ENCODE peak calls at places on chromosomes 4 and X, in eight cellular contexts. I is AG09319, S is SJCRH30, N is NCI-H510A, O is nephron progenitor cell, H is AG09309, Z is sciatic nerve, U is gastrocnemius medialis. T is an unnamed sample.

GRCh38 chr4:55004831-55005230 is 120.6 kb downstream of the KDR start:
- DNase-seq in I (no peak), S (peak), N (no peak), O (no peak), H (no peak), Z (peak), U (peak), T (no peak)

GRCh38 chr4:99610605-99611172 is 36.1 kb downstream of the MTTP start:
- DNase-seq in I (no peak), S (no peak), N (no peak), O (no peak), H (no peak), Z (no peak), U (no peak), T (no peak)

GRCh38 chr4:45931151-45931550 is 192.7 kb downstream of the GABRG1 start:
- DNase-seq in I (no peak), S (no peak), N (no peak), O (no peak), H (no peak), Z (no peak), U (no peak), T (no peak)

GRCh38 chr4:168877779-168878491 is 132.1 kb downstream of the CBR4 start:
- DNase-seq in I (no peak), S (no peak), N (peak), O (peak), H (no peak), Z (peak), U (peak), T (no peak)

GRCh38 chrX:111100191-111100590 is 4.2 kb downstream of the PAK3 start:
- DNase-seq in I (no peak), S (peak), N (no peak), O (peak), H (no peak), Z (no peak), U (no peak), T (peak)

GRCh38 chr4:71692963-71693362 is 90.9 kb downstream of the GC start:
- DNase-seq in I (no peak), S (no peak), N (no peak), O (no peak), H (no peak), Z (no peak), U (no peak), T (no peak)

GRCh38 chr4:91447168-91447567 is 856.6 kb upstream of the GRID2 start:
- DNase-seq in I (no peak), S (no peak), N (no peak), O (no peak), H (no peak), Z (no peak), U (no peak), T (no peak)

GRCh38 chr4:116122131-116122530 is 963.2 kb downstream of the TRAM1L1 start:
- DNase-seq in I (no peak), S (no peak), N (no peak), O (no peak), H (no peak), Z (no peak), U (no peak), T (no peak)

GRCh38 chr4:70197842-70198241 is 2.3 kb downstream of the ODAM start:
- DNase-seq in I (no peak), S (no peak), N (no peak), O (peak), H (no peak), Z (no peak), U (no peak), T (no peak)

GRCh38 chrX:111041018-111041462 is 55.0 kb upstream of the PAK3 start:
- DNase-seq in I (peak), S (peak), N (no peak), O (no peak), H (peak), Z (no peak), U (no peak), T (peak)

GRCh38 chr4:2081540-2081939 is 22.4 kb downstream of the NAT8L start:
- DNase-seq in I (no peak), S (no peak), N (no peak), O (no peak), H (no peak), Z (peak), U (peak), T (no peak)

GRCh38 chr4:43410636-43411035 is 518.1 kb downstream of the GRXCR1 start:
- DNase-seq in I (no peak), S (no peak), N (no peak), O (no peak), H (no peak), Z (no peak), U (no peak), T (no peak)

GRCh38 chr4:48008021-48008596 is 8.4 kb downstream of the CNGA1 start:
- DNase-seq in I (no peak), S (peak), N (no peak), O (no peak), H (no peak), Z (no peak), U (no peak), T (no peak)

GRCh38 chrX:14798805-14799397 is 74.0 kb downstream of the FANCB start:
- DNase-seq in I (no peak), S (no peak), N (no peak), O (no peak), H (no peak), Z (no peak), U (no peak), T (no peak)

GRCh38 chr4:185238750-185239149 is 29.4 kb downstream of the SNX25 start:
- DNase-seq in I (no peak), S (peak), N (no peak), O (no peak), H (no peak), Z (no peak), U (no peak), T (no peak)

GRCh38 chr4:3614731-3614980 is 82.4 kb upstream of the LRPAP1 start:
- DNase-seq in I (no peak), S (no peak), N (no peak), O (no peak), H (no peak), Z (no peak), U (no peak), T (no peak)

GRCh38 chr4:176538217-176538925 is 218.6 kb downstream of the SPCS3 start:
- DNase-seq in I (peak), S (no peak), N (no peak), O (no peak), H (peak), Z (no peak), U (no peak), T (peak)

GRCh38 chr4:155964016-155964891 is 10.6 kb upstream of the CTSO start:
- DNase-seq in I (no peak), S (no peak), N (no peak), O (no peak), H (no peak), Z (no peak), U (peak), T (no peak)

GRCh38 chr4:145066063-145066501 is 31.9 kb downstream of the ANAPC10 start:
- DNase-seq in I (no peak), S (peak), N (no peak), O (no peak), H (no peak), Z (no peak), U (no peak), T (no peak)

GRCh38 chr4:8940792-8941491 is 69.3 kb upstream of the HMX1 start:
- DNase-seq in I (no peak), S (no peak), N (no peak), O (peak), H (no peak), Z (no peak), U (no peak), T (no peak)

GRCh38 chr4:173538148-173538902 is 8.3 kb upstream of the HAND2 start:
- DNase-seq in I (no peak), S (no peak), N (peak), O (peak), H (no peak), Z (no peak), U (no peak), T (no peak)

GRCh38 chrX:69028761-69029120 is 136.5 kb downstream of the PJA1 start:
- DNase-seq in I (no peak), S (no peak), N (no peak), O (no peak), H (no peak), Z (no peak), U (no peak), T (no peak)

T was measured in GM04504.